ENCODE peak calls at places on chromosomes 2 and 18, in seven cellular contexts. W, U, I, F, S, A and K are unnamed samples.

GRCh38 chr18:61352611-61353010 is 19.4 kb downstream of the CDH20 start:
- DNase-seq in W (no peak), U (no peak), I (no peak), F (no peak), S (peak), A (no peak), K (no peak)

GRCh38 chr2:239386001-239386670 is 14.7 kb downstream of the HDAC4 start:
- DNase-seq in W (no peak), U (no peak), I (no peak), F (no peak), S (no peak), A (no peak), K (no peak)

GRCh38 chr2:38301340-38301968 is 75.6 kb downstream of the ATL2 start:
- DNase-seq in W (no peak), U (no peak), I (no peak), F (no peak), S (no peak), A (no peak), K (no peak)

GRCh38 chr18:3584897-3585460 is 135.0 kb downstream of the TGIF1 start:
- DNase-seq in W (no peak), U (no peak), I (no peak), F (no peak), S (no peak), A (no peak), K (no peak)

GRCh38 chr18:73756256-73757091 is 391.2 kb downstream of the FBXO15 start:
- DNase-seq in W (peak), U (no peak), I (peak), F (no peak), S (no peak), A (no peak), K (no peak)

GRCh38 chr2:26455801-26456700 is 21.9 kb downstream of the OTOF start:
- DNase-seq in W (no peak), U (no peak), I (no peak), F (no peak), S (no peak), A (no peak), K (no peak)

GRCh38 chr18:37812961-37813360 is 247.4 kb upstream of the CELF4 start:
- DNase-seq in W (no peak), U (no peak), I (no peak), F (no peak), S (no peak), A (no peak), K (no peak)

GRCh38 chr2:67309281-67309680 is 87.9 kb upstream of the ETAA1 start:
- DNase-seq in W (peak), U (peak), I (peak), F (peak), S (peak), A (no peak), K (peak)

GRCh38 chr2:18998492-18998891 is 359.9 kb downstream of the OSR1 start:
- DNase-seq in W (no peak), U (no peak), I (no peak), F (no peak), S (no peak), A (no peak), K (no peak)

GRCh38 chr18:32576296-32576916 is 105.7 kb upstream of the GAREM1 start:
- DNase-seq in W (peak), U (peak), I (peak), F (peak), S (peak), A (peak), K (peak)

GRCh38 chr18:47204908-47205522 is 28.9 kb upstream of the IER3IP1 start:
- DNase-seq in W (peak), U (peak), I (peak), F (peak), S (peak), A (peak), K (peak)

DNA sequence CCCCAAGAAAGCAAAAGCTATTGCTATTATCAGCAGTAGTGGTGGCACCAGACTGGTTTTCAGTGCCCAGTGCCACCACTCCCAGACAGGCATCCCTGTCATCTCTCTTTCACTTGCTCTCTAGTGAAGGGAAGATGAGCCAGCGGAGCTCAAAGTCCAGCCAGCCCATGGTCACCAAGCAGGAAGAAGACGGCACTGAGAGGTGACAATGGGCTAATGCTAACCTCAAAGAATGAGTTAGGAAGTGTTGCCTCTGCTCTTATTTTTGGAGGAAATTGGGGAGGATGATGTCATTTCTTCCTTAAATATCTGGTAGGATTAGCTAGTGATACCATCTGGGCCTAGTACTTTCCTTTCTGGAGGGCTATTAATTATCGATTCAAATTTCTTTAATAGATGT is 1.7 kb downstream of the SP140 start:
- DNase-seq in W (no peak), U (no peak), I (no peak), F (no peak), S (no peak), A (no peak), K (no peak)
- H3K4me2 ChIP-seq in W (no peak), U (no peak), I (no peak), F (no peak), S (no peak), A (no peak), K (no peak)

DNA sequence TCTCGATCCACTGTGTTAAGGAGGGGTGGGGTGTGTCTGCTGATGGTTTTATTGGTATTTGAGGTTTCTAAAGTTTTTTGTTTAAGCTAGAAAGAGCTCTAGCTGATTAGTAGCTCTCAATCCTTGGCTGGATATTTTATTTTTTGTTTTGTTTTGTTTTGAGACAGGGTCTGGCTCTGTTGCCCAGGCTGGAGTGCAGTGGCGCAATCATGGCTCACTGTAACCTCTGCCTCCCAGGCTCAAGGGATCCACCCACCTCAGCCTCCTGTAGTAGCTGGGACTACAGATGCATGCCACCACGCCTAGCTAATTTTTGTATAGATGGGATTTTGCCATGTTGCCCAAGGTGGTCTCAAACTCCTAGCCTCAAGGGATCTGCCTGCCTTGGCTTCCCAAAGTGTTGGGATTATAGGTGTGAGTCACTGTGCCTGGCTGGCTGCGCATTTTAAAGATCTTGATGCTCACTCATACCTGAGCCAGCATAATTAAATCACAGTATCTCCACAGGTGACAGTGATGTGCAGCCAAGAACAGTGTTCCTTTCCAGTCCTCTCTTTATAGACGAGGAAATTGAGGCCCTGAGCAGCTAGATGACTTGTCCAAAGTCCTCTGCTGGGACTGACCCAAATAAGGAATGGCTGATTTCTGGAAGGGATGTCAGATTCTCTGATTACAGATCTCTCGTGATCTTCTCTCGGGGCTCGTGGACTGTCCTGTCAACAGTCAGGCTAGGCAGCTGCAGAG is 44.4 kb downstream of the SPTBN1 start:
- DNase-seq in W (no peak), U (no peak), I (no peak), F (no peak), S (no peak), A (no peak), K (no peak)
- H3K4me2 ChIP-seq in W (no peak), U (peak), I (no peak), F (no peak), S (no peak), A (no peak), K (no peak)

GRCh38 chr2:165647409-165647808 is 146.6 kb downstream of the GALNT3 start:
- DNase-seq in W (no peak), U (no peak), I (no peak), F (no peak), S (no peak), A (no peak), K (no peak)

GRCh38 chr2:165640232-165640923 is 153.7 kb downstream of the GALNT3 start:
- DNase-seq in W (no peak), U (no peak), I (no peak), F (no peak), S (no peak), A (no peak), K (no peak)

GRCh38 chr2:165648826-165649225 is 145.2 kb downstream of the GALNT3 start:
- DNase-seq in W (no peak), U (no peak), I (no peak), F (no peak), S (no peak), A (no peak), K (no peak)

GRCh38 chr2:165646321-165646801 is 147.7 kb downstream of the GALNT3 start:
- DNase-seq in W (no peak), U (peak), I (no peak), F (peak), S (peak), A (peak), K (peak)
- H3K4me2 ChIP-seq in W (no peak), U (no peak), I (no peak), F (peak), S (no peak), A (no peak), K (no peak)

DNA sequence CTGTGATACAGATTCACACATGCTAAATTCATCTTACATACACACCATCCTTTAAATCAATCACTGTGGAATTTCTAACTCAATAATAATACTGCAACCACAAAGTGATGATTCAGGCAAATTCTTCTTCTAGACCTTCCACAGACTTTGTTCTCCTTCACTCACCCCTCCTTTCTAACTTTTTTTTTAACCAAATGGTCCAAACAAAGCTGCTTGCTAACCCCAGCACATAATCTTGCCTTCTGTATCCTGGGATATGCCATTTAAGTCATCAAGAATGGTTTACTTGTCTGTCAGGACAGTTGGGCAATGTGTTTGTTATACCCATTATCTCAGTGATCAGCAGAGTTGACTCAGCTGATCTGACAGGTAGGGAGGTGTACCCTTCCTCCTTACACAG is 10.0 kb downstream of the SLC40A1 start:
- DNase-seq in W (peak), U (peak), I (no peak), F (no peak), S (peak), A (no peak), K (peak)
- H3K4me2 ChIP-seq in W (peak), U (peak), I (no peak), F (no peak), S (peak), A (peak), K (no peak)

GRCh38 chr2:118055512-118056164 is 32.6 kb upstream of the INSIG2 start:
- DNase-seq in W (no peak), U (no peak), I (no peak), F (no peak), S (no peak), A (no peak), K (no peak)
- H3K4me2 ChIP-seq in W (no peak), U (no peak), I (no peak), F (no peak), S (no peak), A (no peak), K (no peak)

GRCh38 chr18:35460719-35461118 is 37.0 kb downstream of the INO80C start:
- DNase-seq in W (peak), U (peak), I (no peak), F (no peak), S (peak), A (no peak), K (peak)

GRCh38 chr18:35459997-35460396 is 37.8 kb downstream of the INO80C start:
- DNase-seq in W (no peak), U (no peak), I (no peak), F (no peak), S (no peak), A (no peak), K (no peak)

GRCh38 chr18:35464731-35465728 is 32.7 kb downstream of the INO80C start:
- DNase-seq in W (no peak), U (no peak), I (no peak), F (no peak), S (no peak), A (no peak), K (no peak)

GRCh38 chr18:35463837-35464236 is 33.9 kb downstream of the INO80C start:
- DNase-seq in W (no peak), U (no peak), I (no peak), F (no peak), S (no peak), A (no peak), K (no peak)

GRCh38 chr18:35463050-35463449 is 34.7 kb downstream of the INO80C start:
- DNase-seq in W (no peak), U (no peak), I (no peak), F (no peak), S (no peak), A (peak), K (no peak)
- H3K4me2 ChIP-seq in W (no peak), U (no peak), I (peak), F (no peak), S (no peak), A (no peak), K (no peak)

GRCh38 chr2:425947-426346 is 138.1 kb upstream of the ALKAL2 start:
- DNase-seq in W (no peak), U (no peak), I (no peak), F (no peak), S (no peak), A (no peak), K (no peak)
- H3K4me2 ChIP-seq in W (no peak), U (no peak), I (no peak), F (no peak), S (no peak), A (no peak), K (no peak)